ENCODE peak calls at places on chromosomes 12 and 14, in nine cellular contexts. K is transverse colon, B is IMR-90, L is type B pancreatic cell, O is K562, U is GM12864, N is A549, H is AG10803, T is glutamatergic neuron. C is an unnamed sample.

GRCh38 chr12:50149311-50149710 is 17.9 kb downstream of the CERS5 start:
- DNase-seq in K (no peak), B (no peak), L (no peak), O (no peak), U (no peak), N (no peak), H (no peak), T (no peak), C (no peak)

GRCh38 chr12:99911967-99912366 is 72.8 kb downstream of the ANKS1B start:
- DNase-seq in K (no peak), B (no peak), L (no peak), O (no peak), U (peak), N (no peak), H (peak), T (no peak), C (no peak)

GRCh38 chr12:105348142-105348541 is 17.7 kb downstream of the C12orf75 start:
- DNase-seq in K (no peak), B (no peak), L (no peak), O (no peak), U (no peak), N (no peak), H (no peak), T (no peak), C (no peak)

GRCh38 chr14:86086962-86087361 is 557.0 kb downstream of the FLRT2 start:
- DNase-seq in K (no peak), B (no peak), L (no peak), O (no peak), U (no peak), N (no peak), H (no peak), T (no peak), C (no peak)

GRCh38 chr12:21910642-21911041 is 30.6 kb downstream of the ABCC9 start:
- DNase-seq in K (no peak), B (no peak), L (no peak), O (no peak), U (no peak), N (no peak), H (no peak), T (no peak), C (no peak)

GRCh38 chr12:118853634-118854033 is 127.7 kb upstream of the SRRM4 start:
- DNase-seq in K (no peak), B (no peak), L (no peak), O (no peak), U (no peak), N (no peak), H (no peak), T (no peak), C (peak)

GRCh38 chr12:53737951-53738833 is 10.9 kb upstream of the CALCOCO1 start:
- DNase-seq in K (peak), B (no peak), L (no peak), O (peak), U (no peak), N (no peak), H (no peak), T (peak), C (peak)

GRCh38 chr12:6871052-6871957 is 1.8 kb downstream of the SPSB2 start:
- DNase-seq in K (peak), B (no peak), L (no peak), O (no peak), U (no peak), N (peak), H (peak), T (no peak), C (peak)

GRCh38 chr12:50072198-50072907 is 12.8 kb upstream of the SMARCD1 start:
- DNase-seq in K (no peak), B (no peak), L (no peak), O (peak), U (no peak), N (no peak), H (no peak), T (no peak), C (no peak)

GRCh38 chr12:58254463-58254862 is 313.1 kb downstream of the ATP23 start:
- DNase-seq in K (no peak), B (no peak), L (no peak), O (no peak), U (no peak), N (no peak), H (no peak), T (no peak), C (no peak)

GRCh38 chr14:72965249-72965648 is 39.0 kb downstream of the DCAF4 start:
- DNase-seq in K (no peak), B (peak), L (no peak), O (peak), U (no peak), N (no peak), H (peak), T (no peak), C (no peak)

GRCh38 chr14:36570065-36570464 is 12.3 kb downstream of the NKX2-8 start:
- DNase-seq in K (no peak), B (no peak), L (no peak), O (no peak), U (no peak), N (no peak), H (no peak), T (no peak), C (no peak)

GRCh38 chr12:64066052-64066451 is 156.0 kb downstream of the KICS2 start:
- DNase-seq in K (no peak), B (peak), L (no peak), O (no peak), U (no peak), N (no peak), H (no peak), T (no peak), C (no peak)

GRCh38 chr14:37150414-37150813 is 22.0 kb downstream of the SLC25A21 start:
- DNase-seq in K (no peak), B (peak), L (no peak), O (no peak), U (no peak), N (peak), H (peak), T (no peak), C (no peak)

GRCh38 chr14:99012703-99013102 is 259.3 kb downstream of the BCL11B start:
- DNase-seq in K (no peak), B (no peak), L (no peak), O (no peak), U (no peak), N (no peak), H (no peak), T (no peak), C (no peak)

GRCh38 chr12:14893471-14894250 is 8.0 kb upstream of the MGP start:
- DNase-seq in K (no peak), B (peak), L (no peak), O (no peak), U (no peak), N (no peak), H (no peak), T (no peak), C (no peak)

GRCh38 chr12:53200458-53201169 is 6.4 kb downstream of the ITGB7 start:
- DNase-seq in K (no peak), B (no peak), L (no peak), O (no peak), U (peak), N (no peak), H (no peak), T (no peak), C (no peak)

GRCh38 chr14:67674480-67675218 is at the start of gene VTI1B:
- DNase-seq in K (peak), B (peak), L (peak), O (peak), U (peak), N (peak), H (peak), T (peak), C (peak)

GRCh38 chr12:123519151-123520001 is 14.1 kb downstream of the RILPL1 start:
- DNase-seq in K (peak), B (peak), L (no peak), O (no peak), U (no peak), N (peak), H (peak), T (no peak), C (no peak)

GRCh38 chr12:54258286-54258685 is 21.6 kb downstream of the CBX5 start:
- DNase-seq in K (no peak), B (peak), L (no peak), O (peak), U (no peak), N (no peak), H (peak), T (no peak), C (no peak)

GRCh38 chr12:51687142-51687935 is 96.3 kb downstream of the SCN8A start:
- DNase-seq in K (peak), B (peak), L (no peak), O (no peak), U (no peak), N (no peak), H (peak), T (no peak), C (no peak)

GRCh38 chr12:119835068-119835467 is 42.1 kb downstream of the CIT start:
- DNase-seq in K (no peak), B (peak), L (no peak), O (no peak), U (no peak), N (no peak), H (peak), T (no peak), C (peak)

GRCh38 chr12:76402259-76402658 is 54.0 kb upstream of the BBS10 start:
- DNase-seq in K (no peak), B (no peak), L (no peak), O (peak), U (no peak), N (no peak), H (no peak), T (no peak), C (no peak)

GRCh38 chr12:120588948-120589930 is 8.0 kb upstream of the POP5 start:
- DNase-seq in K (peak), B (no peak), L (no peak), O (no peak), U (no peak), N (no peak), H (no peak), T (no peak), C (no peak)

GRCh38 chr12:96354326-96354725 is 45.9 kb downstream of the CDK17 start:
- DNase-seq in K (no peak), B (peak), L (no peak), O (no peak), U (no peak), N (no peak), H (no peak), T (no peak), C (no peak)

GRCh38 chr14:68464716-68465115 is 328.2 kb downstream of the ZFP36L1 start:
- DNase-seq in K (no peak), B (peak), L (no peak), O (no peak), U (no peak), N (peak), H (peak), T (no peak), C (no peak)

GRCh38 chr12:4858385-4858784 is 51.3 kb upstream of the KCNA1 start:
- DNase-seq in K (no peak), B (no peak), L (no peak), O (no peak), U (no peak), N (no peak), H (no peak), T (peak), C (peak)
- TF ChIP-seq CTCF in K (no peak), B (no peak), L (no peak), O (no peak), U (peak), N (no peak), H (no peak), T (no peak), C (peak)

GRCh38 chr14:38549549-38549948 is 293.7 kb upstream of the CLEC14A start:
- DNase-seq in K (no peak), B (no peak), L (no peak), O (no peak), U (no peak), N (no peak), H (no peak), T (no peak), C (no peak)

GRCh38 chr14:38548091-38548490 is 292.2 kb upstream of the CLEC14A start:
- DNase-seq in K (no peak), B (no peak), L (no peak), O (no peak), U (no peak), N (no peak), H (no peak), T (no peak), C (no peak)

GRCh38 chr14:38556321-38556720 is 300.4 kb upstream of the CLEC14A start:
- DNase-seq in K (no peak), B (no peak), L (no peak), O (no peak), U (no peak), N (no peak), H (no peak), T (no peak), C (no peak)

GRCh38 chr14:38554046-38554445 is 298.2 kb upstream of the CLEC14A start:
- DNase-seq in K (no peak), B (peak), L (no peak), O (no peak), U (no peak), N (no peak), H (peak), T (no peak), C (no peak)

GRCh38 chr14:38553586-38553985 is 297.7 kb upstream of the CLEC14A start:
- DNase-seq in K (no peak), B (peak), L (no peak), O (no peak), U (no peak), N (no peak), H (peak), T (no peak), C (no peak)
- TF ChIP-seq CTCF in K (no peak), B (no peak), L (no peak), O (no peak), U (no peak), N (no peak), H (no peak), T (no peak), C (no peak)

DNA sequence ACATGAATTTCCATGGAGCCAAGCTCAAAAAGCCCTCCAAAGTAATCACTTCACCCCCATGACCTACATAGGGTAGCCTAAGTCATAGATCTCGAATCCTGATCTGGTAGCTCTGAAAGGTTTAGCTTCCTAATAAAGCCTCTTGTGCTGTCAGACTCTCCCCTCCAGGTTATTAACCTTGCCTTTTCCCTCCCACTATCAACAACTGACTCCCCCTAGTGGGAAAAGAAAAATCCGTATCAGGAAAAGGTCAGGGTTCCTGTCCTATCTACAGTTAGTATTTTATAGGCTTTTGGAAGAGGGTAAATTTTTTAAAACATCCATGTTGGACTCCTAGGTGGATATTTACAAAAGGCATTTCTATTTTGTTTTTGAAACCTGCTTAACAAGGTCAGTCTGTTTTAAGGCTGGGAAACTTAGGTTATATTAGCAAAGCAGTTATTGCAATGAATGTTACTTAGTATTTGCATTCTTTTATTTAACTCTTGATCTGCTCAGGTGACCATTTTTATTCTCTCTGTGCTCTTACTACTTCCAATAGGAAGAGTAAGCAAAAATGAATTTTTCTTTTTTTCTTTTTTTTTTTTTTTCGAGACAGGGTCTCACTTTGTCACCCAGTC is 8.0 kb downstream of the YY1 start:
- DNase-seq in K (no peak), B (peak), L (no peak), O (peak), U (no peak), N (peak), H (peak), T (no peak), C (peak)
- TF ChIP-seq CTCF in K (peak), B (peak), L (peak), O (peak), U (peak), N (peak), H (peak), T (peak), C (peak)

GRCh38 chr14:101705733-101706508 is 55.6 kb upstream of the PPP2R5C start:
- DNase-seq in K (peak), B (no peak), L (no peak), O (no peak), U (no peak), N (no peak), H (peak), T (peak), C (no peak)

GRCh38 chr14:101708853-101709532 is 52.5 kb upstream of the PPP2R5C start:
- DNase-seq in K (no peak), B (no peak), L (no peak), O (no peak), U (no peak), N (no peak), H (no peak), T (no peak), C (peak)

GRCh38 chr14:101707863-101708620 is 53.5 kb upstream of the PPP2R5C start:
- DNase-seq in K (no peak), B (no peak), L (no peak), O (peak), U (no peak), N (no peak), H (no peak), T (no peak), C (peak)

GRCh38 chr14:101706509-101707284 is 54.8 kb upstream of the PPP2R5C start:
- DNase-seq in K (no peak), B (no peak), L (no peak), O (no peak), U (no peak), N (no peak), H (no peak), T (no peak), C (no peak)

DNA sequence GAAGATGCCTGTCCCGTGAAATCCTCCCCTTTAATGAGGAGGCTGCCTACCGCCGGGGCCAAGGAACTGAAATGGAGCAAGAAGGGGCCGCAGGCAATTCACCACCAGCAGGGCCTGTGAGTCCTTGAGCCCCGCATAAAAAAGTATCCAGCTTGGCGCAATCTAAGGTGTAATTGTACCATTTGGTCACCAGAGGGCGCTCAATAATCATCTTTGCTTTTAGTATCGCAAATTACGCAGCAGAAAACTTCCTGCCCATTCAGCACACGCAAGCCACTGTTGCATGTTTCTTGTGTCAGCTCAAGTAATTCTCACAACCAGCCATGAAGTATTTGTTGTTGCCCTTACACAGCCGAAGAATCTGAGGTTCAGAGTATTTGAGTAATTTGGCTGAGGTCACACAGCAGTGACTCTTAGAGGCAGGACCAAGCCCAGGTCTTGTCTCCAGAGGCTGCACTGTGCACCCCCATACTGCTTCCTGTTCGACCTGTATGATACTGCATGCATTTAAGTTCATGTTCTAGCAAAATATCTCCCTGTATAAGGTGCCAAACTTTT is 54.1 kb upstream of the PPP2R5C start:
- DNase-seq in K (peak), B (peak), L (no peak), O (peak), U (peak), N (peak), H (peak), T (peak), C (peak)
- TF ChIP-seq CTCF in K (peak), B (peak), L (peak), O (peak), U (peak), N (peak), H (peak), T (peak), C (peak)

GRCh38 chr14:104047761-104048160 is 37.7 kb upstream of the ASPG start:
- DNase-seq in K (no peak), B (no peak), L (no peak), O (no peak), U (no peak), N (no peak), H (no peak), T (no peak), C (no peak)
- TF ChIP-seq CTCF in K (no peak), B (no peak), L (no peak), O (no peak), U (no peak), N (no peak), H (no peak), T (no peak), C (no peak)

DNA sequence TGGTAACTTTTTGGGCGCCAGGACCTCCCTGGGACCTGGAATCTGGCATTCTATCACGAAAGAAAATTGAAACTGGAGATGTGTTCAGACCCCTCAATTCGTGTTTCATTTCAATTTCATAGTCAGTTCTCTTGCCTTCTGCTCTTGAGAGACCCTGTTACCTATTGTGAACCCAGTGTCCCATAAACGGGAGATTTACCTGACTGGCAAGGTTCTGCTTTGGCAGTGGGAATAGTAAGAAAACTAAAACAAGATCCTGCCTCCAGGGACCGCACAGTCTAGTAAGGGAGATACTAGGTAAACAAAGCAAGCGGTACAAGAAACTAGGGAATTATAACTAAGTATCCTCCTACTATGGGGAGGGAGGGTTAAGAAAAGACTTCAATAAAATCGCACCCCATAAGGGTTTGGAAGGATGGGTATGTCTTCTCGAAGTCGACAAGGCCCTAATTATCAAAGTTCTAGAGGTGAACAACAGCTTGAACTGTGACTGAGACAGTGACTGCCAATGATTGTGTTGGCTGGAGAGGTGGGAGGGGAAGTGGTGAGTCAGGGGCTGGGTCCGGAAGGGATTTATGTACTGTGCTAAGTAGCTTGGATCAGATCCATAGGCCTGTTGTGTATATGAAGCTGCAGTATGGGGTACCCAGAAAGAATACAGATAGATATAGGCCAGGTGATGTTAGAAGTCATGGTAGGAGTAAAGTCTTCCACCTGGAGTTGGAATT is 754 bp downstream of the ACSS3 start:
- DNase-seq in K (no peak), B (peak), L (no peak), O (no peak), U (no peak), N (no peak), H (peak), T (no peak), C (no peak)
- TF ChIP-seq CTCF in K (no peak), B (no peak), L (no peak), O (no peak), U (no peak), N (no peak), H (no peak), T (no peak), C (no peak)